ENCODE peak calls at places on chromosomes 16 and 17, in five cellular contexts. W, B, U, Y and R are unnamed samples.
A peak's percentile ranks its signal among the peaks of the same experiment; 100 is the strongest.

GRCh38 chr17:79147791-79148506 is 73.3 kb downstream of the ENGASE start:
- DNase-seq in W (no peak), B (no peak), U (no peak), Y (no peak), R (no peak)

GRCh38 chr16:84461504-84462295 is 42.8 kb downstream of the MEAK7 start:
- DNase-seq in W (no peak), B (no peak), U (no peak), Y (peak; percentile 9), R (peak; percentile 68)

GRCh38 chr17:77247048-77247541 is 106.3 kb downstream of the SEC14L1 start:
- DNase-seq in W (peak; percentile 88), B (peak; percentile 41), U (no peak), Y (peak; percentile 91), R (peak; percentile 85)

GRCh38 chr17:77287432-77288068 is 146.8 kb downstream of the SEC14L1 start:
- DNase-seq in W (peak; percentile 93), B (peak; percentile 63), U (no peak), Y (no peak), R (no peak)

GRCh38 chr16:89455178-89455577 is 35.2 kb downstream of the ANKRD11 start:
- DNase-seq in W (no peak), B (no peak), U (no peak), Y (no peak), R (no peak)

GRCh38 chr16:85711982-85712587 is 23.3 kb upstream of the GINS2 start:
- DNase-seq in W (no peak), B (no peak), U (no peak), Y (no peak), R (no peak)

GRCh38 chr17:65855245-65855644 is 293.8 kb upstream of the AXIN2 start:
- DNase-seq in W (peak; percentile 6), B (no peak), U (no peak), Y (no peak), R (no peak)

GRCh38 chr17:3888343-3889171 is 4.3 kb downstream of the CAMKK1 start:
- DNase-seq in W (peak; percentile 94), B (peak; percentile 67), U (peak; percentile 27), Y (no peak), R (peak; percentile 84)

GRCh38 chr16:75621170-75621477 is 2.0 kb downstream of the ADAT1 start:
- DNase-seq in W (peak; percentile 60), B (no peak), U (no peak), Y (peak; percentile 64), R (no peak)

GRCh38 chr16:74740795-74741304 is 33.8 kb downstream of the FA2H start:
- DNase-seq in W (no peak), B (no peak), U (no peak), Y (no peak), R (no peak)

GRCh38 chr17:55547027-55547670 is 35.9 kb upstream of the SMIM36 start:
- DNase-seq in W (peak; percentile 39), B (no peak), U (no peak), Y (no peak), R (no peak)

GRCh38 chr17:67980456-67980855 is 15.8 kb downstream of the C17orf58 start:
- DNase-seq in W (no peak), B (no peak), U (no peak), Y (no peak), R (no peak)

GRCh38 chr16:64153718-64154117 is 968.1 kb downstream of the CDH11 start:
- DNase-seq in W (no peak), B (no peak), U (no peak), Y (no peak), R (no peak)

GRCh38 chr17:63975541-63976092 is 2.9 kb upstream of the SCN4A start:
- DNase-seq in W (no peak), B (no peak), U (no peak), Y (no peak), R (no peak)

GRCh38 chr17:29215174-29215573 is 31.5 kb upstream of the CRYBA1 start:
- DNase-seq in W (no peak), B (no peak), U (no peak), Y (no peak), R (no peak)

GRCh38 chr17:78396436-78397335 is 18.2 kb downstream of the PGS1 start:
- DNase-seq in W (no peak), B (no peak), U (peak; percentile 40), Y (no peak), R (no peak)

GRCh38 chr17:62732125-62732524 is 76.0 kb downstream of the MARCHF10 start:
- DNase-seq in W (no peak), B (no peak), U (no peak), Y (no peak), R (no peak)

GRCh38 chr17:57747221-57748017 is 2.3 kb upstream of the CCDC182 start:
- DNase-seq in W (peak; percentile 78), B (peak; percentile 33), U (no peak), Y (peak; percentile 83), R (no peak)

GRCh38 chr16:78183886-78184553 is 84.6 kb downstream of the WWOX start:
- DNase-seq in W (no peak), B (no peak), U (no peak), Y (no peak), R (no peak)

GRCh38 chr16:17685445-17685844 is 214.7 kb upstream of the XYLT1 start:
- DNase-seq in W (no peak), B (no peak), U (no peak), Y (no peak), R (no peak)

GRCh38 chr16:24609740-24610420 is 70.5 kb downstream of the RBBP6 start:
- DNase-seq in W (peak; percentile 81), B (no peak), U (peak; percentile 39), Y (no peak), R (no peak)

GRCh38 chr17:794876-795275 is 12.7 kb downstream of the MRM3 start:
- DNase-seq in W (peak; percentile 77), B (peak; percentile 6), U (peak; percentile 65), Y (peak; percentile 27), R (peak; percentile 87)

GRCh38 chr17:4204676-4205075 is 59.1 kb downstream of the ANKFY1 start:
- DNase-seq in W (peak; percentile 87), B (peak; percentile 76), U (no peak), Y (no peak), R (peak; percentile 82)

GRCh38 chr17:72609501-72609900 is 483.0 kb downstream of the SLC39A11 start:
- DNase-seq in W (no peak), B (no peak), U (no peak), Y (no peak), R (no peak)

GRCh38 chr17:40320771-40321501 is 12.0 kb downstream of the RARA start:
- DNase-seq in W (peak; percentile 64), B (no peak), U (no peak), Y (no peak), R (peak; percentile 93)

GRCh38 chr17:17062356-17062755 is 20.1 kb downstream of the MPRIP start:
- DNase-seq in W (peak; percentile 45), B (no peak), U (no peak), Y (no peak), R (no peak)

DNA sequence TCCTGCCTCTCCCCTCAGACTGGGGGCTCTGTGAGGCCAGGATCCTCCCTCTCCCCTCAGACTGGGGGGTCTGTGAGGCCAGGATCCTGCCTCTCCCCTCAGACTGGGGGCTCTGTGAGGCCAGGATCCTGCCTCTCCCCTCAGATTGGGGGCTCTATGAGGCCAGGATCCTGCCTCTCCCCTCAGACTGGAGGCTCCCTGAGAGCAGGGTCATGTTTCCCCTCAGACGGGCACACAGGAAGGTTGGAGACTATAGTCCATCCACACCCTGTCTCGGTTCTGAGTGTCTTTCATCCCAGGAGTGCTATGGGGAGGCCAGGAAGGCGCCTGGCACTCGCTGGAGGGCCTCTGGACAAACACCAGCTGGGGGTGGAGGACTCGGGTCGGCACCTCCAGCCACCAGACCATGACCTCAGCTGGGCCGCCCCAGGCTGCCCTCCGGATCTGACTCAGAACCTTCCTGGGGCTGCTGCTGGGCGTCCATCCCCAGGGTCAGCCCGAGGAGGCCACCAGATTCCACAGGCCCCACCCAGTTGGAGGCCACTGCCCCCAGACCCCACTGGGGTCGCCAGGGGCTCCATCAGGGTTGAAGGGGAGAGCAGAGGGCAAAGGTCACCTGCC is 21.9 kb upstream of the DLX4 start:
- DNase-seq in W (no peak), B (no peak), U (no peak), Y (no peak), R (no peak)
- H3K27ac ChIP-seq in W (no peak overlapping the region), B (no peak overlapping the region), U (no peak overlapping the region), Y (no peak overlapping the region), R (no peak overlapping the region)

DNA sequence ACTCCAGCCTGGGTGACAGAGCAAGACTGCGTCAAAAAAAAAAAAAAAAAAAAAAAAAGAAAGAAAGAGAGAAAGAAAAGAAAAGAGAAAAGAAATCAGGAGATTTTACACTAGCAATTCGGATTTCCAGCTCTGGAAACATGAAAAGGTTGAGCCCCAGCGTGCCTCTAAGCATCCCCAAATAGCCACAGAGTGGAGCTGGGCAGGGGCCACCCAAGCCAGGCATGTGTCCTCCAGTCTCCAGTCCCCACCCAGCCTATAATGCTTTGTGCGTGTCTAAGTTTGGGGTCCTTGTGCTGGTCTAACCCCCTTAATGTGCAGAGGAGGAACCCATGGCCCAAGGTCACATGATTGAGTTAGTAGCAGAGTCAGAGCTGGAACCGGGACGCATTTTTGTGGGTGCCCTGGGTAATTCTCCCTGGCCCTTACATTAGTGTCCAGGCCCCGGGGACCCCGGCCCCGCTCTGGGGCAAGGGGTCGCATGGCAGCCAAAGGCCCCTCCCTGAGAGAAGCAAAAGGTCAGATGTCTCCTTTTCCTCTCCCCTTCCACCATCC is 19.9 kb downstream of the ADAM11 start:
- DNase-seq in W (no peak), B (no peak), U (no peak), Y (no peak), R (no peak)
- H3K4me3 ChIP-seq in W (no peak overlapping the region), B (peak overlapping the region; percentile 59), U (peak overlapping the region; percentile 70), Y (peak overlapping the region; percentile 55), R (peak overlapping the region; percentile 75)

GRCh38 chr17:42618442-42619150 is 9.1 kb downstream of the TUBG1 start:
- DNase-seq in W (no peak), B (no peak), U (no peak), Y (peak; percentile 50), R (no peak)
- TF ChIP-seq CTCF in W (peak; percentile 7), B (no peak), U (no peak), Y (peak; percentile 57), R (no peak)

DNA sequence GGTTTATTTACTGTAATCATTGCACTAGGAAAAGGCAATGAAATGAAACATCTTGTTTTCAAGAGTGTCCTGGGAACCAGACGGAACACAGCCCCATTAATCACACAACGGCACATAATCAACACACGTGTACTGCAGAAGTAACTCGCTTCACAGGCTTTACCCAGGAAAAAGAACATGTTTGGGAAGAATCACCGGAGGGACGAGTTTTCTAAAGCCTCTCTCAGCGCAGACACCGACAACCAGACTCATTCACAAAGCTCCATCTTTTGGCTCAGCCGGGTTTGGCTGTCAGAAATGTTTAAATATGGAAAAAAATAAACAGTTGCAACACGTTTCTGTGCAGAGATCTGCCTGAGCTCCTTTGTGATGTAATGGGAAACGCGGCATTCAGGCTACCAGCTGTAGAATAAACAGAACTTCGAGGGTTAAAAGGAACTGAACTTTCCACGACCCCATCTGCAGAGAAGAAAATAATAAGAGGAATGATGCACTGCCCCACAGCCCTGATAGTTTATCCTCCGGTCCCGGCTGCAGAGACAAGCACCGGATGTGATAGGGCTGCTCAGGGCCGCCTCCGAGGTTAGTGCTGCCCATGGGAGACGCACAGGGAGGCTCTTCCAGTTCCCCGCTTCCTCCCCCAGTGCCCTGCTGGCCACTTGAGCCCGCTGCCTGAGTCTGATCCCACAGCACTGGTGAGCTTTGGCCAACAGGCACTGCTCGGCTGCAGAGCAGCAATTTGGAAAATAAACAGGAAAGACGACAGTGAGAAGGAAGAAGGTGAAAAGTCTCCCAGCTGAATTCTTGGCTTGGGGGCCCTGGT is 119.8 kb downstream of the HIC1 start:
- DNase-seq in W (peak; percentile 98), B (peak; percentile 98), U (no peak), Y (no peak), R (no peak)
- H3K27ac ChIP-seq in W (peak overlapping the region; percentile 82), B (peak overlapping the region; percentile 98), U (peak overlapping the region; percentile 80), Y (no peak overlapping the region), R (peak overlapping the region; percentile 83)